ENCODE peak calls at places on chromosomes 12 and 14, in ten cellular contexts. C, G, V, S, E, H, L, Y, K and J are unnamed samples.

GRCh38 chr14:104299993-104300761 is 161.8 kb downstream of the KIF26A start:
- DNase-seq in G (no peak), V (no peak), S (no peak), E (no peak), L (peak; percentile 30), C (no peak), Y (no peak), H (no peak), K (peak; percentile 51), J (no peak)

GRCh38 chr12:52191841-52192791 is at the start of gene KRT80:
- DNase-seq in L (peak; percentile 17), K (peak; percentile 98), H (peak; percentile 97), S (peak; percentile 99), Y (no peak), C (peak; percentile 98), V (peak; percentile 84), E (peak; percentile 25), G (peak; percentile 88), J (peak; percentile 98)

GRCh38 chr14:61337893-61338292 is 16.5 kb downstream of the PRKCH start:
- DNase-seq in C (no peak), S (no peak), Y (no peak), E (peak; percentile 55), V (peak; percentile 36), K (peak; percentile 86), G (no peak), L (no peak), H (no peak), J (no peak)

GRCh38 chr12:59004466-59004865 is 84.2 kb upstream of the LRIG3 start:
- DNase-seq in S (no peak), C (peak; percentile 16), G (no peak), Y (no peak), V (no peak), L (no peak), H (no peak), E (no peak), K (no peak), J (no peak)

GRCh38 chr14:64763089-64763782 is 59.0 kb downstream of the PLEKHG3 start:
- DNase-seq in K (no peak), H (no peak), G (no peak), V (no peak), L (no peak), S (no peak), Y (no peak), C (no peak), E (no peak), J (no peak)

GRCh38 chr14:53619625-53620324 is 336.9 kb downstream of the BMP4 start:
- DNase-seq in S (peak; percentile 63), E (no peak), C (peak; percentile 33), G (no peak), Y (no peak), V (no peak), H (no peak), L (no peak), K (no peak), J (peak; percentile 34)

GRCh38 chr14:91135039-91135438 is 21.2 kb downstream of the DGLUCY start:
- DNase-seq in V (no peak), C (no peak), Y (no peak), E (no peak), L (no peak), S (no peak), K (no peak), H (no peak), G (no peak), J (peak; percentile 29)

GRCh38 chr14:73728106-73729014 is 14.2 kb upstream of the PNMA1 start:
- DNase-seq in Y (no peak), L (peak; percentile 95), E (peak; percentile 79), H (peak; percentile 96), C (peak; percentile 84), V (peak; percentile 94), K (peak; percentile 88), S (peak; percentile 88), G (peak; percentile 92), J (peak; percentile 66)

GRCh38 chr12:76455582-76456345 is 103.8 kb downstream of the OSBPL8 start:
- DNase-seq in G (no peak), S (peak; percentile 85), L (no peak), C (peak; percentile 91), K (peak; percentile 82), E (no peak), H (no peak), Y (no peak), V (no peak), J (peak; percentile 95)

GRCh38 chr12:124651508-124652273 is 84.3 kb upstream of the NCOR2 start:
- DNase-seq in E (no peak), C (no peak), V (no peak), L (no peak), S (no peak), G (no peak), K (peak; percentile 55), H (no peak), Y (no peak), J (no peak)

GRCh38 chr14:75299064-75299463 is 20.4 kb downstream of the FOS start:
- DNase-seq in Y (no peak), H (peak; percentile 92), L (no peak), K (no peak), E (no peak), G (peak; percentile 88), S (peak; percentile 96), C (peak; percentile 80), V (peak; percentile 37), J (peak; percentile 91)

GRCh38 chr12:70837026-70837425 is 83.5 kb downstream of the PTPRR start:
- DNase-seq in H (no peak), L (no peak), K (no peak), C (peak; percentile 52), E (no peak), S (no peak), G (no peak), V (no peak), Y (no peak), J (no peak)

DNA sequence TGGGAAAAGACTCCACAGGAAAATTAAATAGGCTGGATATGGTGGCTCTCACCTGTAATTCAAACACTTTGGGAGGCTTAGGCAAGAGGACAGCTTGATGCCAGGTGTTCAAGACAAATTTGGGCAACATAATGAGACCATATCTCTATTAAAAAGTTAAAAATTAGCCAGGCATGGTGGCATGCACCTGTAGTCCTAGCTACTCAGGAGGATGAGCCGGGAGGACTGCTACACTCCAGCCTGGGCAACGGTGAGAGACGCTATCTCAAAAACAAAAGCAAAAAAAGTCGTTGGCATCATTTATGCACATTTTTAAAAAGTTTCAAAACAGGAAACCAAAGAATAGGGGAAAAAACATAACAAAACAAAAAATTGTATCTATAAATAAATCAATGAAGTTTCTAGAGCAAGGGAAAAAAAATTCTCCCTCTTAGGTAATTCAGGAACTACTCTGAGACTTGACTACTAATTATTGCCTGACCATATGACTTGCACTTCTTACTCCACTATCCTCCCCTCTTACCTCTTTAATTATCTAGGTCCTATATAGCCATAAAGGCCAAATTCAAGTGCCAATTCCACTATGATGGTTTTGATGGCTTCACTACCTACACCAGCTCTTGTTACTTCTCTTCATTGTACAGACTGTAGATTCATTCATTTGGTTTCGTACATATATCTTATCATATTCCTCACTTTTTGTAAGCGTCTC is 1.6 kb downstream of the METTL3 start:
- DNase-seq in L (no peak), S (no peak), V (no peak), K (no peak), H (no peak), C (no peak), E (no peak), G (no peak), Y (no peak), J (no peak)
- TF ChIP-seq CTCF in L (no peak), S (no peak), V (no peak), K (no peak), H (no peak), C (no peak), E (no peak), G (no peak), Y (no peak), J (no peak)

DNA sequence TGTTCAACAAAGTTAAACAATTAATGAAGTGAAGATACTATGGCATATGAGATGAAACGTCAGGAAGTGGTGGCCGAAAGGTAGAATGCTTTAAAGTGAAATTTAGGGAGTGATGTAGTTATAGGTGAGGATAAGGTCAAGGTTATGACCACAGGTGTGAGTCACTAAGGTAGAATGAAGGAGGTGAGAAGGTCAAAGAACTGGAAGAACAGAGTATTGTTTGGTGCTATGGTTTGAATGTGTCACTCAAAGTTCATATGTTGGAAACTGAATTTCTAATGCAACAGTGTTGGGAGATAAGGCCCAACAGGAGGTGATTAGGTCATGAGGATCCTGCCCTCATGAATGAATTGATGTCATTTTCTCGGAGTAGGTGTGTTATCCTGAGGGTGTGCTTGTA is 293.6 kb downstream of the NELL2 start:
- DNase-seq in L (no peak), Y (no peak), S (no peak), C (no peak), E (no peak), H (no peak), G (no peak), K (no peak), V (no peak), J (no peak)
- TF ChIP-seq CTCF in L (no peak), Y (no peak), S (no peak), C (no peak), E (no peak), H (no peak), G (no peak), K (no peak), V (no peak), J (no peak)

DNA sequence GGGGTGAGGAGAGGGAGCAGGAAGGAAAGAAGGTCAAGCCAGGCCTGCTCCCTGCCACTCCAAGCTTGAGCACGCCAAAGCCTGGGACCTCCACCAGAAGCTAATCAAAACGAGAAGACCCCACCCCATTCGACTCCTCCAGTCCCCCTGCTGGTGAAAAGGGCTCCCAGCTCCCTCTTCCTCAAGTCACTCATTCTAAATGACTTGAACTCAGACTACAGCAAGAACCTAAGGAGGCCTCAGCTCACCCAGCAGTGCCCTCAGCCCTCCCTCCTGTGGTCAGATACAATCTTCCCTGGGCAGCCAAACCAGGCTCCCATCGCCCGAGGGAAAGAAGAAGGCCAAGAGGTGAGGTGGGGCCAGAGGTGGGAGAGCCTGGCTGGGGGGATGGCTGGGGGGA is 17.4 kb downstream of the HDAC7 start:
- DNase-seq in Y (no peak), G (no peak), L (no peak), C (no peak), K (no peak), H (no peak), S (no peak), E (no peak), V (no peak), J (no peak)
- TF ChIP-seq CTCF in Y (no peak), G (no peak), L (peak; percentile 38), C (peak; percentile 21), K (peak; percentile 58), H (no peak), S (peak; percentile 40), E (no peak), V (no peak), J (peak; percentile 29)

GRCh38 chr12:90062799-90063198 is 354.2 kb upstream of the ATP2B1 start:
- DNase-seq in V (no peak), K (no peak), E (no peak), Y (no peak), C (peak; percentile 12), H (no peak), L (no peak), G (no peak), S (no peak), J (peak; percentile 68)
- TF ChIP-seq CTCF in V (no peak), K (no peak), E (no peak), Y (no peak), C (no peak), H (no peak), L (no peak), G (no peak), S (no peak), J (no peak)